ENCODE peak calls at places on chromosomes 1 and 21, in seven cellular contexts. L, D, V, Y, T, R and P are unnamed samples.

GRCh38 chr1:150106331-150106730 is 38.8 kb downstream of the VPS45 start:
- DNase-seq in L (no peak), D (no peak), V (no peak), Y (no peak), T (no peak), R (no peak), P (no peak)

GRCh38 chr1:82398357-82398756 is 597.6 kb downstream of the ADGRL2 start:
- DNase-seq in L (no peak), D (no peak), V (no peak), Y (no peak), T (no peak), R (no peak), P (no peak)

GRCh38 chr1:50095716-50096115 is 13.0 kb upstream of the ELAVL4 start:
- DNase-seq in L (no peak), D (no peak), V (no peak), Y (no peak), T (no peak), R (no peak), P (no peak)

GRCh38 chr1:53381790-53382401 is 54.0 kb upstream of the LRP8 start:
- DNase-seq in L (no peak), D (no peak), V (peak), Y (no peak), T (no peak), R (no peak), P (no peak)

GRCh38 chr1:13619909-13620308 is 36.3 kb downstream of the PDPN start:
- DNase-seq in L (no peak), D (no peak), V (no peak), Y (no peak), T (no peak), R (no peak), P (no peak)

GRCh38 chr1:164653705-164654104 is 94.7 kb downstream of the PBX1 start:
- DNase-seq in L (no peak), D (no peak), V (no peak), Y (no peak), T (no peak), R (no peak), P (no peak)

GRCh38 chr1:62613890-62614289 is 16.6 kb downstream of the ANGPTL3 start:
- DNase-seq in L (no peak), D (no peak), V (no peak), Y (peak), T (no peak), R (no peak), P (no peak)

GRCh38 chr1:168613689-168614655 is 37.6 kb downstream of the XCL1 start:
- DNase-seq in L (peak), D (no peak), V (no peak), Y (no peak), T (no peak), R (no peak), P (no peak)

GRCh38 chr1:9340172-9340854 is 47.6 kb downstream of the SPSB1 start:
- DNase-seq in L (no peak), D (no peak), V (no peak), Y (no peak), T (no peak), R (no peak), P (no peak)

GRCh38 chr1:32818804-32819541 is 1.5 kb downstream of the S100PBP start:
- DNase-seq in L (no peak), D (no peak), V (no peak), Y (no peak), T (no peak), R (peak), P (no peak)

GRCh38 chr21:16709866-16710550 is 802.8 kb upstream of the CXADR start:
- DNase-seq in L (no peak), D (no peak), V (no peak), Y (peak), T (no peak), R (no peak), P (no peak)

GRCh38 chr1:31248276-31248675 is 8.6 kb upstream of the NKAIN1 start:
- DNase-seq in L (no peak), D (no peak), V (no peak), Y (no peak), T (no peak), R (no peak), P (no peak)

GRCh38 chr1:150888727-150889126 is 1.8 kb downstream of the CTXND2 start:
- DNase-seq in L (no peak), D (no peak), V (no peak), Y (no peak), T (no peak), R (no peak), P (no peak)

GRCh38 chr1:239293350-239294111 is 92.8 kb upstream of the CHRM3 start:
- DNase-seq in L (no peak), D (no peak), V (no peak), Y (no peak), T (no peak), R (no peak), P (no peak)

GRCh38 chr1:239388578-239388977 is 2.2 kb downstream of the CHRM3 start:
- DNase-seq in L (no peak), D (no peak), V (no peak), Y (no peak), T (no peak), R (no peak), P (no peak)

GRCh38 chr1:147781056-147781471 is 20.7 kb upstream of the GJA5 start:
- DNase-seq in L (no peak), D (no peak), V (no peak), Y (no peak), T (no peak), R (no peak), P (no peak)

GRCh38 chr21:37266515-37267221 is 466 bp downstream of the VPS26C start:
- DNase-seq in L (peak), D (no peak), V (no peak), Y (peak), T (no peak), R (no peak), P (no peak)

GRCh38 chr1:20964540-20965484 is 177.7 kb upstream of the HP1BP3 start:
- DNase-seq in L (no peak), D (no peak), V (no peak), Y (no peak), T (no peak), R (peak), P (no peak)

GRCh38 chr1:25006770-25007169 is 76.7 kb upstream of the RUNX3 start:
- DNase-seq in L (no peak), D (no peak), V (no peak), Y (no peak), T (no peak), R (no peak), P (no peak)

GRCh38 chr1:163747855-163748254 is 426.1 kb downstream of the NUF2 start:
- DNase-seq in L (no peak), D (no peak), V (no peak), Y (no peak), T (no peak), R (no peak), P (no peak)

GRCh38 chr1:8018492-8019228 is 7.4 kb downstream of the ERRFI1 start:
- DNase-seq in L (no peak), D (no peak), V (no peak), Y (no peak), T (no peak), R (no peak), P (peak)

GRCh38 chr1:246709196-246709595 is 15.0 kb upstream of the SCCPDH start:
- DNase-seq in L (no peak), D (no peak), V (no peak), Y (no peak), T (no peak), R (no peak), P (no peak)

GRCh38 chr1:240001177-240001740 is 90.4 kb upstream of the FMN2 start:
- DNase-seq in L (no peak), D (no peak), V (no peak), Y (no peak), T (no peak), R (no peak), P (no peak)

GRCh38 chr1:197268012-197268411 is at the start of gene CRB1:
- DNase-seq in L (peak), D (no peak), V (no peak), Y (no peak), T (no peak), R (no peak), P (no peak)

GRCh38 chr1:11868331-11868730 is 9.6 kb upstream of the NPPB start:
- DNase-seq in L (no peak), D (no peak), V (no peak), Y (no peak), T (no peak), R (no peak), P (no peak)

GRCh38 chr1:2646837-2647236 is 14.0 kb upstream of the MMEL1 start:
- DNase-seq in L (no peak), D (no peak), V (no peak), Y (no peak), T (no peak), R (no peak), P (no peak)

GRCh38 chr1:201964266-201964665 is 9.0 kb downstream of the TIMM17A start:
- DNase-seq in L (no peak), D (no peak), V (no peak), Y (no peak), T (no peak), R (no peak), P (no peak)

GRCh38 chr1:17994046-17994445 is 113.6 kb upstream of the IGSF21 start:
- DNase-seq in L (no peak), D (no peak), V (no peak), Y (no peak), T (no peak), R (no peak), P (no peak)

GRCh38 chr1:184489908-184490307 is 103.1 kb downstream of the C1orf21 start:
- DNase-seq in L (peak), D (no peak), V (no peak), Y (no peak), T (no peak), R (no peak), P (no peak)

GRCh38 chr21:36096398-36097290 is 26.8 kb downstream of the CBR1 start:
- DNase-seq in L (no peak), D (no peak), V (no peak), Y (no peak), T (peak), R (no peak), P (no peak)

GRCh38 chr21:14259669-14260458 is 43.9 kb downstream of the RBM11 start:
- DNase-seq in L (peak), D (peak), V (peak), Y (peak), T (no peak), R (no peak), P (peak)

GRCh38 chr1:5901150-5901549 is 91.1 kb downstream of the NPHP4 start:
- DNase-seq in L (no peak), D (no peak), V (no peak), Y (no peak), T (no peak), R (no peak), P (no peak)

GRCh38 chr1:203448521-203449061 is 27.0 kb upstream of the PRELP start:
- DNase-seq in L (no peak), D (no peak), V (no peak), Y (no peak), T (no peak), R (no peak), P (no peak)

GRCh38 chr1:182575540-182576149 is 13.4 kb downstream of the RNASEL start:
- DNase-seq in L (no peak), D (no peak), V (no peak), Y (peak), T (no peak), R (no peak), P (no peak)
- TF ChIP-seq JUND in L (no peak), D (no peak), V (no peak), Y (no peak), T (no peak), R (no peak), P (no peak)

GRCh38 chr1:99279525-99279924 is 15.2 kb downstream of the PLPPR4 start:
- DNase-seq in L (peak), D (no peak), V (no peak), Y (no peak), T (no peak), R (no peak), P (no peak)
- TF ChIP-seq JUND in L (no peak), D (no peak), V (no peak), Y (no peak), T (no peak), R (no peak), P (no peak)

DNA sequence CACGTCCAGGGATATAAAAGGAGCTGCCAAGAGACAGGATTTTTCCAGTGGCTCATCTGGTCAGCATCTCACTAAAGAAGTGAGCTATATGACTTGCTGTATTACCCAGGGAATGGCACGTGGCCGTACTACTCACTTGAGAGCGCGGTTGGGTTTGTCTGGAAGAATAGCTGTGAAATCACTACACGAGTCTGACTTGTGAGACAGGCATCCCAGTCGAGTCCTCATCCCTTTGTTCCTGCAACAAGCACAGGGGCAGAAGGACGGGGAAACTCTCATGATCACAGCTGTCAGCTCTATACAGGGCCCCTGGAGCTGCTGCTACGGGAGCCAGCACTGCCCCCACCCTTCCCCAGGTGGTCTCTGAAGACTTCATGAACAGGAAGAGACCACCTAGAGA is 17.7 kb downstream of the RGS8 start:
- DNase-seq in L (no peak), D (no peak), V (no peak), Y (no peak), T (no peak), R (no peak), P (no peak)
- TF ChIP-seq JUND in L (no peak), D (no peak), V (no peak), Y (no peak), T (no peak), R (no peak), P (no peak)

GRCh38 chr1:208243851-208244583 is at the start of gene PLXNA2:
- DNase-seq in L (peak), D (peak), V (peak), Y (peak), T (no peak), R (no peak), P (peak)

GRCh38 chr1:208241541-208241940 is 2.6 kb downstream of the PLXNA2 start:
- DNase-seq in L (no peak), D (no peak), V (no peak), Y (no peak), T (no peak), R (no peak), P (no peak)

GRCh38 chr1:208242186-208242585 is 2.0 kb downstream of the PLXNA2 start:
- DNase-seq in L (no peak), D (no peak), V (no peak), Y (no peak), T (no peak), R (no peak), P (no peak)

GRCh38 chr1:208243522-208243850 is 698 bp downstream of the PLXNA2 start:
- DNase-seq in L (peak), D (peak), V (no peak), Y (no peak), T (no peak), R (no peak), P (no peak)

DNA sequence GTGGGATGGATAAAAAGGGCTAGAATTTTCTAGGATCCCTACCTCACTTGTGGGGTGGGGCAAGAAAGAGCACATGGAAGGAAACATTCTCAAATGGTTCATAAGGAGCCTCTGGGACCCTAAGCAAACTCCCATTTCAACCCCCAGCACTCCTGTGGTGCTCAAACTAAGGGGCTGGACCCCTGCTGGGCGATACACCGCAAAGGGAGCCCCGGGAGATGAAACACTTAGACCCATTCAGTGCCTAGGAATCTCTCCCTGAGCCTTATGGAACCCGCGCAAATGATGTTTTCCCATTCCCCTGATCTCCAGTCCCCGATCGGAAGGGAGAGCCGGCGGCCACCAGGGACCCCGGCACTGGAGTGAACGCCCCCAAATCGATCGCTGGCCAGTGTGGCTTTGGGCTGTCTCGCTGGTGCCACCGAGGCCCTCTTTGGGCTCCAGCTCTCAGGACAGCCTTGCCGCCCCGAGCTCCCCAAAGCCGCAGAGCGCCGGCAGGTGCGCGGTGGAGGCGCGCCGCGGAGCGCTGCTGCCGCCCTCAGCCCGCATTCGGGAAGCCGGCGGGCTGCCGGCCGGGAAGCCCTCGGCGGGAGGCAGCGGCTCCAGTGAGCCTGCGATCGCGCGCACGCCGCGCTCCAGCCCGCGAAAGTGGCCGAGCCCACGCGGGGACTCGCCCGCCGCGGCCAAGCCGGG is 1.2 kb downstream of the PLXNA2 start:
- DNase-seq in L (peak), D (peak), V (no peak), Y (no peak), T (no peak), R (no peak), P (peak)
- TF ChIP-seq JUND in L (no peak), D (no peak), V (no peak), Y (no peak), T (no peak), R (no peak), P (no peak)

GRCh38 chr1:161723459-161724149 is 2.3 kb downstream of the FCRLB start:
- DNase-seq in L (no peak), D (no peak), V (no peak), Y (no peak), T (no peak), R (no peak), P (peak)
- TF ChIP-seq JUND in L (no peak), D (no peak), V (no peak), Y (no peak), T (no peak), R (no peak), P (no peak)

DNA sequence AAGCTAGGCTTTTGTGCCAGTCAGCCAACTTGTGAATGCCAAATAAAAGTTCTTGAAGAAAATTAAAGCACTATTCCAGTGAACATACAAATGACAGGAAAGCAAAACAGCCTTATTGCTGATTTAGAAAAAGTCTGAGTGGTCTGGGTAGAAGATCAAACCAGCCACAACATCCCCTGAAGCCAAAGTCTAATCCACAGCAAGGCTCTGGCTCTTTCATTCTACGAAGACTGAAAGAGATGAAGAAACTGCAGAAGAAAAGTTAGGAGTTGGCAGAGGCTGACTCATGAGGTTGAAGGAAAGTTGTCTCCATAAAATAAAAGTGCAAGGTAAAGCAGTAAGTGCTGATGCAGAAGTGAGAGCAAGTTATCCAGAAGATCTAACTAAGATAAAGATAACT is 65.9 kb downstream of the LHX4 start:
- DNase-seq in L (no peak), D (no peak), V (no peak), Y (no peak), T (no peak), R (no peak), P (no peak)
- TF ChIP-seq JUND in L (no peak), D (no peak), V (no peak), Y (no peak), T (no peak), R (no peak), P (no peak)

GRCh38 chr21:41750051-41750450 is 16.8 kb downstream of the RIPK4 start:
- DNase-seq in L (no peak), D (no peak), V (no peak), Y (no peak), T (no peak), R (no peak), P (no peak)

GRCh38 chr21:41753001-41753725 is 13.7 kb downstream of the RIPK4 start:
- DNase-seq in L (no peak), D (no peak), V (no peak), Y (no peak), T (no peak), R (no peak), P (no peak)

GRCh38 chr21:41750532-41751151 is 16.2 kb downstream of the RIPK4 start:
- DNase-seq in L (no peak), D (no peak), V (no peak), Y (peak), T (no peak), R (no peak), P (no peak)

GRCh38 chr21:41752231-41752681 is 14.6 kb downstream of the RIPK4 start:
- DNase-seq in L (no peak), D (no peak), V (no peak), Y (no peak), T (no peak), R (no peak), P (no peak)

DNA sequence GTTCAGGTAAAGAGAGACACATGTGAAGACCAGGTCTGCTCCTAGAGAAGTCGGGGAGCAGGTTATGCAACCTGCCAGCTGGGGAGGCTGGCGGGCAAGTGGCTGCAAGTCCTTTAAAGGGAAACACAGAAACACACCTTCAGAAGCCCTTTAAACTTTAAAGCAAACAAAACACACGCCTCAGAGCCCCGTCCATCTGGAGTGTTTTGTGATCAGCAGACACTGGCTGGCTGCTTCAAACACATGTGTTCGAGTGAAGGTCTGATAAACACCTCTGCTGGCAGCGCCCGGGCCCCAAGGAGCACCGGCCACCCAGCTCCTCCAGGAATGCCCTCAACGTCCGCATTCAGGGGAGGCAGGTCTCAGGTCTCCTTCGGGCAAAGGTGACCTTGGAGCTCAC is 15.2 kb downstream of the RIPK4 start:
- DNase-seq in L (no peak), D (no peak), V (no peak), Y (no peak), T (no peak), R (no peak), P (peak)
- TF ChIP-seq JUND in L (no peak), D (no peak), V (no peak), Y (no peak), T (no peak), R (no peak), P (no peak)